ENCODE peak calls at places on chromosomes 11 and 22, in six cellular contexts. P is activated T-cell treated with anti-CD3 and anti-CD28 coated beads for 24 hours; H is midbrain; V is HuH-7; Q is naive thymus-derived CD4-positive, alpha-beta T cell; L is CD8-positive, alpha-beta T cell. D is an unnamed sample.

GRCh38 chr11:130212431-130212961 is 52.9 kb downstream of the ST14 start:
- DNase-seq in P (no peak), H (no peak), V (peak; percentile 32), Q (no peak), L (no peak), D (peak; percentile 22)

GRCh38 chr11:43866520-43866919 is 14.1 kb upstream of the ALKBH3 start:
- DNase-seq in P (no peak), H (no peak), V (no peak), Q (no peak), L (no peak), D (no peak)

GRCh38 chr22:40200795-40201194 is 23.1 kb downstream of the TNRC6B start:
- DNase-seq in P (no peak), H (no peak), V (no peak), Q (no peak), L (no peak), D (no peak)

GRCh38 chr11:101254037-101254436 is 124.4 kb upstream of the PGR start:
- DNase-seq in P (no peak), H (no peak), V (no peak), Q (no peak), L (no peak), D (no peak)

GRCh38 chr11:110251837-110252236 is 44.6 kb downstream of the RDX start:
- DNase-seq in P (no peak), H (no peak), V (no peak), Q (no peak), L (no peak), D (no peak)

GRCh38 chr11:12535321-12535720 is 138.9 kb upstream of the TEAD1 start:
- DNase-seq in P (no peak), H (no peak), V (no peak), Q (no peak), L (no peak), D (no peak)

GRCh38 chr22:48897638-48897954 is 930.1 kb downstream of the BRD1 start:
- DNase-seq in P (no peak), H (no peak), V (no peak), Q (no peak), L (no peak), D (peak; percentile 13)

GRCh38 chr22:43423046-43423445 is 11.2 kb downstream of the MPPED1 start:
- DNase-seq in P (no peak), H (no peak), V (no peak), Q (no peak), L (no peak), D (no peak)

GRCh38 chr11:9862981-9863380 is 199.1 kb downstream of the SWAP70 start:
- DNase-seq in P (no peak), H (no peak), V (no peak), Q (no peak), L (no peak), D (no peak)

GRCh38 chr22:26845016-26845728 is 187.8 kb downstream of the MIAT start:
- DNase-seq in P (no peak), H (no peak), V (no peak), Q (no peak), L (no peak), D (no peak)

GRCh38 chr11:11373934-11374333 is 20.9 kb upstream of the CSNK2A3 start:
- DNase-seq in P (no peak), H (no peak), V (no peak), Q (no peak), L (no peak), D (no peak)

GRCh38 chr22:35795476-35795875 is 77.8 kb downstream of the APOL5 start:
- DNase-seq in P (no peak), H (no peak), V (no peak), Q (no peak), L (no peak), D (no peak)

GRCh38 chr11:32870676-32871075 is 21.9 kb upstream of the QSER1 start:
- DNase-seq in P (peak; percentile 21), H (no peak), V (peak; percentile 45), Q (no peak), L (peak; percentile 47), D (no peak)